ENCODE peak calls at places on chromosomes 2 and 18, in five cellular contexts. T is CD8-positive, alpha-beta memory T cell; D is BE2C; H is stimulated activated CD8-positive, alpha-beta memory T cell treated with anti-CD3 and anti-CD28 coated beads, Interleukin-15, amount 100 ng/mL, for 24 hours; K is NCI-H2227 treated with DMSO at 0.1 percent for 48 hours. B is an unnamed sample.

GRCh38 chr2:181586569-181587076 is 70.3 kb downstream of the CERKL start:
- DNase-seq in T (peak; percentile 1), D (peak; percentile 6), H (no peak), K (peak; percentile 24), B (peak; percentile 28)

GRCh38 chr2:47303341-47304148 is 99.4 kb upstream of the MSH2 start:
- DNase-seq in T (no peak), D (no peak), H (no peak), K (no peak), B (no peak)

GRCh38 chr2:208192611-208193248 is 2.9 kb upstream of the C2orf80 start:
- DNase-seq in T (no peak), D (no peak), H (no peak), K (no peak), B (no peak)

GRCh38 chr2:162174778-162175177 is 22.7 kb upstream of the GCG start:
- DNase-seq in T (no peak), D (no peak), H (no peak), K (peak; percentile 52), B (no peak)

GRCh38 chr18:53152478-53152877 is 812.5 kb downstream of the DCC start:
- DNase-seq in T (no peak), D (no peak), H (no peak), K (no peak), B (no peak)

GRCh38 chr18:48293954-48294893 is 115.0 kb downstream of the ZBTB7C start:
- DNase-seq in T (no peak), D (peak; percentile 46), H (no peak), K (no peak), B (no peak)

GRCh38 chr2:98346259-98347236 is at the start of gene CNGA3:
- DNase-seq in T (no peak), D (no peak), H (no peak), K (no peak), B (peak; percentile 87)

GRCh38 chr2:29360016-29360784 is 245.0 kb downstream of the CLIP4 start:
- DNase-seq in T (no peak), D (no peak), H (no peak), K (no peak), B (no peak)

GRCh38 chr2:240889601-240890560 is 6.1 kb downstream of the MAB21L4 start:
- DNase-seq in T (no peak), D (no peak), H (no peak), K (no peak), B (no peak)

GRCh38 chr18:23200751-23201150 is 65.5 kb downstream of the CABLES1 start:
- DNase-seq in T (no peak), D (peak; percentile 69), H (no peak), K (no peak), B (no peak)

GRCh38 chr2:60885683-60886082 is 4.3 kb downstream of the REL start:
- DNase-seq in T (no peak), D (no peak), H (no peak), K (no peak), B (no peak)

GRCh38 chr2:219713110-219713509 is 85.7 kb downstream of the SLC4A3 start:
- DNase-seq in T (no peak), D (peak; percentile 61), H (no peak), K (no peak), B (no peak)

GRCh38 chr18:2406544-2406943 is 164.8 kb downstream of the METTL4 start:
- DNase-seq in T (no peak), D (no peak), H (no peak), K (no peak), B (no peak)

GRCh38 chr2:100321181-100321880 is 970 bp downstream of the LONRF2 start:
- DNase-seq in T (no peak), D (peak; percentile 56), H (no peak), K (peak; percentile 40), B (peak; percentile 64)

B was measured in nephron progenitor cell.